ENCODE peak calls at places on chromosome 2, in six cellular contexts. S, A, G, O, U and H are unnamed samples.

GRCh38 chr2:108612514-108613183 is 78.4 kb downstream of the LIMS1 start:
- DNase-seq in G (no peak), A (no peak), S (no peak), O (no peak), U (no peak), H (no peak)

GRCh38 chr2:95231723-95232122 is 24.4 kb downstream of the ZNF892 start:
- DNase-seq in O (peak), S (peak), U (peak), G (peak), A (peak), H (peak)

GRCh38 chr2:118185210-118186109 is 97.2 kb downstream of the INSIG2 start:
- DNase-seq in O (peak), G (no peak), S (no peak), U (peak), A (peak), H (peak)

GRCh38 chr2:206611191-206611590 is 31.1 kb upstream of the FAM237A start:
- DNase-seq in O (no peak), G (no peak), A (no peak), U (no peak), S (no peak), H (no peak)

GRCh38 chr2:119196301-119197124 is 27.1 kb upstream of the STEAP3 start:
- DNase-seq in S (peak), U (peak), O (no peak), A (no peak), G (no peak), H (no peak)

GRCh38 chr2:144596074-144596871 is 76.4 kb upstream of the ZEB2 start:
- DNase-seq in U (no peak), G (no peak), A (no peak), S (peak), O (peak), H (peak)

GRCh38 chr2:128347701-128348504 is 29.2 kb upstream of the HS6ST1 start:
- DNase-seq in S (peak), A (no peak), O (peak), G (no peak), U (peak), H (peak)

GRCh38 chr2:108377815-108378630 is at the start of gene SULT1C4:
- DNase-seq in U (peak), G (no peak), O (peak), A (no peak), S (no peak), H (peak)

GRCh38 chr2:227407601-227408089 is 19.9 kb upstream of the SCYGR1 start:
- DNase-seq in G (no peak), O (no peak), U (no peak), A (no peak), S (peak), H (no peak)

GRCh38 chr2:172084734-172085459 is 410 bp upstream of the DLX1 start:
- DNase-seq in A (no peak), O (peak), S (peak), G (peak), U (peak), H (peak)

GRCh38 chr2:208359632-208359986 is 47.0 kb upstream of the PTH2R start:
- DNase-seq in S (no peak), A (no peak), U (peak), O (no peak), G (no peak), H (no peak)

GRCh38 chr2:223591596-223591995 is 10.6 kb downstream of the SCG2 start:
- DNase-seq in A (no peak), S (no peak), G (no peak), U (no peak), O (peak), H (peak)